ENCODE peak calls at places on chromosomes 6 and 20, in four cellular contexts. One of them, this sample, is unnamed. For H3K27me3, the result is how much of the 10 kb centered on the place peaks cover.

GRCh38 chr6:70980800-70981199 is 23.9 kb upstream of the B3GAT2 start:
- DNase-seq in heart right ventricle: no peak
- DNase-seq in ovary: no peak
- DNase-seq in brain microvascular endothelial cell: no peak
- DNase-seq in this sample: no peak

GRCh38 chr6:107305391-107305790 is 154.0 kb downstream of the PDSS2 start:
- DNase-seq in heart right ventricle: no peak
- DNase-seq in ovary: no peak
- DNase-seq in brain microvascular endothelial cell: no peak
- DNase-seq in this sample: no peak

GRCh38 chr6:46023216-46023915 is 7.7 kb upstream of the CLIC5 start:
- DNase-seq in heart right ventricle: no peak
- DNase-seq in ovary: no peak
- DNase-seq in brain microvascular endothelial cell: no peak
- DNase-seq in this sample: no peak

GRCh38 chr6:71879016-71879415 is 7.3 kb upstream of the RIMS1 start:
- DNase-seq in heart right ventricle: no peak
- DNase-seq in ovary: no peak
- DNase-seq in brain microvascular endothelial cell: no peak
- DNase-seq in this sample: no peak

GRCh38 chr6:3031857-3032256 is 32.2 kb downstream of the NQO2 start:
- DNase-seq in heart right ventricle: no peak
- DNase-seq in ovary: no peak
- DNase-seq in brain microvascular endothelial cell: no peak
- DNase-seq in this sample: no peak

GRCh38 chr6:143755301-143755744 is 77.6 kb downstream of the PHACTR2 start:
- DNase-seq in heart right ventricle: no peak
- DNase-seq in ovary: peak
- DNase-seq in brain microvascular endothelial cell: peak
- DNase-seq in this sample: no peak

GRCh38 chr20:4608861-4609260 is 112.8 kb upstream of the PRND start:
- DNase-seq in heart right ventricle: no peak
- DNase-seq in ovary: no peak
- DNase-seq in brain microvascular endothelial cell: no peak
- DNase-seq in this sample: no peak

GRCh38 chr20:49132995-49133451 is 55.1 kb downstream of the STAU1 start:
- DNase-seq in heart right ventricle: no peak
- DNase-seq in ovary: peak
- DNase-seq in brain microvascular endothelial cell: peak
- DNase-seq in this sample: no peak

GRCh38 chr6:76861403-76861802 is 601.9 kb downstream of the HTR1B start:
- DNase-seq in heart right ventricle: no peak
- DNase-seq in ovary: no peak
- DNase-seq in brain microvascular endothelial cell: no peak
- DNase-seq in this sample: no peak

GRCh38 chr20:47351643-47352331 is 4.7 kb downstream of the ZMYND8 start:
- DNase-seq in heart right ventricle: no peak
- DNase-seq in ovary: no peak
- DNase-seq in brain microvascular endothelial cell: no peak
- DNase-seq in this sample: no peak

GRCh38 chr6:166515072-166515810 is 71.2 kb downstream of the RAMACL start:
- DNase-seq in heart right ventricle: no peak
- DNase-seq in ovary: no peak
- DNase-seq in brain microvascular endothelial cell: peak
- DNase-seq in this sample: peak

GRCh38 chr6:124298682-124299081 is 495.0 kb downstream of the NKAIN2 start:
- DNase-seq in heart right ventricle: no peak
- DNase-seq in ovary: no peak
- DNase-seq in brain microvascular endothelial cell: no peak
- DNase-seq in this sample: no peak

GRCh38 chr6:128515550-128516513 is 4.6 kb downstream of the PTPRK start:
- DNase-seq in heart right ventricle: no peak
- DNase-seq in ovary: no peak
- DNase-seq in brain microvascular endothelial cell: no peak
- DNase-seq in this sample: no peak

GRCh38 chr6:116447496-116448011 is 13.6 kb upstream of the CALHM6 start:
- DNase-seq in heart right ventricle: no peak
- DNase-seq in ovary: no peak
- DNase-seq in brain microvascular endothelial cell: peak
- DNase-seq in this sample: no peak

DNA sequence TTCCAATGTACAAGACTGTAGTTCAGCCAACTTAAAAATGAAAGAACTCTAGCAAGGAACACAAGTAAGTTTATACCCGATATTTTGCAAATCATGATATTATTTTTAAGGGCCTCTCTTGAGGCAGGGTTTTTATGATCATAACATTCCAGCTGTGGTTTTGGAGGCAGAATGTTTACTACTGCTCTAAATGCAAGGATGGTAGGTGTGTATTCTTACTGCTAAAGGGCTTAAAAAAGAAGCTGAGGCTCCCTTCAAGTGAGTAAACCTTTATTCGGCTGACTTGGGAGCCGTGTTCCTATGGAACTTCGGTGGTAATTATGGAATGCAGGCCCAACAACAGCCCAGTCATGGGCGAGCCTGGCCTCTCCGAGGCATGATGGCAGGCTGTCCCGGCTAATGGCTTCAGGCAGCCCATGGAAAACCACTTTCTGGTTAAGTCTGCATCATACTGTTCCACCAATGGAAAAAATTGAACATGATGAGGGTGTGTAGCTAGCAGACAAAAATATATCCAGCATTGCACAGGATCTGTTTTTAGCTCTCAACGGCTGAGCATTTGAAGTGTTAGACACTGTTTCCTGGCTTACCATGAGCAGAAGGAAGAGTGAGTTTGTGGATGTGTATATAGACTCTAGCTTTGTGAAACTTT is 111.5 kb downstream of the TIAM2 start:
- DNase-seq in heart right ventricle: no peak
- DNase-seq in ovary: no peak
- DNase-seq in brain microvascular endothelial cell: no peak
- DNase-seq in this sample: no peak
- H3K27me3 ChIP-seq in heart right ventricle: under half
- H3K27me3 ChIP-seq in ovary: under half
- H3K27me3 ChIP-seq in brain microvascular endothelial cell: under half
- H3K27me3 ChIP-seq in this sample: under half

GRCh38 chr20:62760536-62761057 is 35.7 kb upstream of the MRGBP start:
- DNase-seq in heart right ventricle: no peak
- DNase-seq in ovary: no peak
- DNase-seq in brain microvascular endothelial cell: no peak
- DNase-seq in this sample: no peak
- H3K27ac ChIP-seq in heart right ventricle: no peak
- H3K27ac ChIP-seq in ovary: no peak
- H3K27ac ChIP-seq in brain microvascular endothelial cell: no peak
- H3K27ac ChIP-seq in this sample: no peak

DNA sequence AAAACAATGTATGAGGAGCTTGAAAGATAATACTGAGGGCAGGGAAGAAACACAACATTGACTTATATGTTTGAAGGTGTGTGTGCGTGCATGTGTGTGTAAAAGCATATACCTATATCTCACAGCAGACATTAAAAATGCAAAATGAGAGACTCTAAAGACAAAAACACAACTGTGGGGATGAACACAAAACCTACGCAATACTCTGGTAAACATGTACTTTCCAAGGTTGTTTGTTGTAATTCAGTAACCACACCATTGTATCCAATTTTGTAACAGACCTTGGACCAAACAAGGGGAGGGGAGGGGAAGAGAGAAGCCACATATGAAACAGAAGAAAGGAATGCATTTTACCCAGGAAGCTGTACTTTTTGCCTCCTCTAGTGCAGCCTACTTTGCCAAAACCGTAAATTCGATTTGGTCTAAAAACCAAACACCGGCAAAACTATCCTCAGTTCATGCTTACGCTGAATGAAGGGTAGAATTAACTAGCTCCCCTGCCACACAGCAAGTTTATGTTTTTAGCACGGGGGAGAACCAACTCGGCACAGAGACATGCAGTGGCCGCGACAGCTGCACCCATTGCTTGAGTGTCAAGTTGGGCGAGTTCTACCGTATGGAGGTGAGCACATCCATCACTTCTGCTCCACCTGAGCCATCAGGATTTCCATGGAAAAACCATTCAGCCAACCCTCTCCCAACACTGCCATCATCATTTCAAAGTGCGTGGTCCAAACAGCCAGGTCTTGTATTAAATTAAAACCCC is 50.0 kb downstream of the CNKSR3 start:
- DNase-seq in heart right ventricle: no peak
- DNase-seq in ovary: no peak
- DNase-seq in brain microvascular endothelial cell: peak
- DNase-seq in this sample: no peak
- H3K4me3 ChIP-seq in heart right ventricle: no peak
- H3K4me3 ChIP-seq in ovary: no peak
- H3K4me3 ChIP-seq in brain microvascular endothelial cell: no peak
- H3K4me3 ChIP-seq in this sample: no peak

DNA sequence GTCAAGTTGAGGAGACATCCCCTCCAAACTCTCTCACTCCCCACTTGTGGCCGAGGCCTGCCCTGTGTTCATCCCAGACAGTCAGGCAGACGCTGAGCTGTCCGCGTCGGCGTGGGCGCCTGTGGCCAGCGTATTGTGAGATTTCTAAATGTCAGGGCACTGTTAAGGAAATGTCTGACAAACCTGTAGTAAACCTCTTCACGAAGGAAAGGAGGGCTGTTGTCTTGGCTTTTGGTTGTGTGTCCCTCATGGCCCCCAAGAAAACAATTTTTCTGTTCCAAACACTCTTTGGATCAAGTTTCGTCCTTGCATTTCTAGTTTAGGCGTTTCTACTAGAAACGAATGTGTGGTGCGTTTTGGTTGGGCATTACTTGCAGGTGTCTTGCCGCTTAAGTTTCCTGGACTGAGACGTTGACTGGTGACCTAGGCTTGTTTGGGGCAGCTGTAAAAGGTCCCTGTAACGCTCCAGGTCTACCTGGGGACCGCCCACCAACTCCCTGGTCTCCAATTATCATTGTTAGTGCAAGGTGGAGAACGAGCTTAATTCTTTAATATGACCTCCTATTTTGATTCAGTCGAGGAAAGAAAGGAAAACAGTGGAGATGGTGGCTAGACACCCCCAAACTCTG is 8.7 kb upstream of the POU3F2 start:
- DNase-seq in heart right ventricle: no peak
- DNase-seq in ovary: no peak
- DNase-seq in brain microvascular endothelial cell: no peak
- DNase-seq in this sample: no peak
- H3K27me3 ChIP-seq in heart right ventricle: half or more
- H3K27me3 ChIP-seq in ovary: under half
- H3K27me3 ChIP-seq in brain microvascular endothelial cell: half or more
- H3K27me3 ChIP-seq in this sample: under half